ENCODE peak calls at places on chromosomes 11 and 22, in five cellular contexts. One of them, this sample, is unnamed.

GRCh38 chr22:24871611-24872205 is 65.7 kb downstream of the SGSM1 start:
- DNase-seq in GM13977: no peak
- DNase-seq in epithelial cell of esophagus: no peak
- DNase-seq in HL-60: peak; percentile 84
- DNase-seq in breast epithelium: no peak
- DNase-seq in this sample: no peak

GRCh38 chr22:40714514-40714966 is 35.3 kb downstream of the MCHR1 start:
- DNase-seq in GM13977: no peak
- DNase-seq in epithelial cell of esophagus: peak; percentile 23
- DNase-seq in HL-60: no peak
- DNase-seq in breast epithelium: no peak
- DNase-seq in this sample: peak; percentile 39

GRCh38 chr11:134598368-134598767 is 186.3 kb upstream of the B3GAT1 start:
- DNase-seq in GM13977: no peak
- DNase-seq in epithelial cell of esophagus: no peak
- DNase-seq in HL-60: no peak
- DNase-seq in breast epithelium: no peak
- DNase-seq in this sample: no peak

GRCh38 chr22:50115693-50116092 is 25.9 kb downstream of the MOV10L1 start:
- DNase-seq in GM13977: no peak
- DNase-seq in epithelial cell of esophagus: no peak
- DNase-seq in HL-60: no peak
- DNase-seq in breast epithelium: peak; percentile 59
- DNase-seq in this sample: no peak

GRCh38 chr11:62599069-62599696 is 2.5 kb downstream of the MTA2 start:
- DNase-seq in GM13977: peak; percentile 94
- DNase-seq in epithelial cell of esophagus: peak; percentile 98
- DNase-seq in HL-60: peak; percentile 99
- DNase-seq in breast epithelium: peak; percentile 85
- DNase-seq in this sample: peak; percentile 69

GRCh38 chr22:27416553-27417427 is 384.8 kb downstream of the MN1 start:
- DNase-seq in GM13977: no peak
- DNase-seq in epithelial cell of esophagus: peak; percentile 90
- DNase-seq in HL-60: no peak
- DNase-seq in breast epithelium: peak; percentile 59
- DNase-seq in this sample: no peak

GRCh38 chr11:69403556-69404215 is 77.8 kb upstream of the LINC01488 start:
- DNase-seq in GM13977: no peak
- DNase-seq in epithelial cell of esophagus: peak; percentile 11
- DNase-seq in HL-60: no peak
- DNase-seq in breast epithelium: no peak
- DNase-seq in this sample: no peak

GRCh38 chr11:36791957-36792356 is 193.9 kb upstream of the RAG2 start:
- DNase-seq in GM13977: no peak
- DNase-seq in epithelial cell of esophagus: peak; percentile 18
- DNase-seq in HL-60: no peak
- DNase-seq in breast epithelium: no peak
- DNase-seq in this sample: no peak

GRCh38 chr11:65241134-65241533 is 20.6 kb upstream of the POLA2 start:
- DNase-seq in GM13977: no peak
- DNase-seq in epithelial cell of esophagus: no peak
- DNase-seq in HL-60: no peak
- DNase-seq in breast epithelium: no peak
- DNase-seq in this sample: no peak

GRCh38 chr22:21000215-21000986 is 1.5 kb downstream of the THAP7 start:
- DNase-seq in GM13977: no peak
- DNase-seq in epithelial cell of esophagus: peak; percentile 19
- DNase-seq in HL-60: no peak
- DNase-seq in breast epithelium: no peak
- DNase-seq in this sample: no peak

GRCh38 chr11:111633756-111634362 is 31.6 kb downstream of the SIK2 start:
- DNase-seq in GM13977: no peak
- DNase-seq in epithelial cell of esophagus: peak; percentile 20
- DNase-seq in HL-60: no peak
- DNase-seq in breast epithelium: no peak
- DNase-seq in this sample: no peak

GRCh38 chr11:9808943-9809342 is 145.1 kb downstream of the SWAP70 start:
- DNase-seq in GM13977: no peak
- DNase-seq in epithelial cell of esophagus: no peak
- DNase-seq in HL-60: no peak
- DNase-seq in breast epithelium: no peak
- DNase-seq in this sample: peak; percentile 16

GRCh38 chr11:134755535-134755934 is 343.5 kb upstream of the B3GAT1 start:
- DNase-seq in GM13977: no peak
- DNase-seq in epithelial cell of esophagus: no peak
- DNase-seq in HL-60: no peak
- DNase-seq in breast epithelium: no peak
- DNase-seq in this sample: no peak

GRCh38 chr11:69799582-69799981 is 19.6 kb downstream of the FGF3 start:
- DNase-seq in GM13977: no peak
- DNase-seq in epithelial cell of esophagus: peak; percentile 27
- DNase-seq in HL-60: no peak
- DNase-seq in breast epithelium: no peak
- DNase-seq in this sample: peak; percentile 24

GRCh38 chr11:119085523-119085878 is 820 bp downstream of the HMBS start:
- DNase-seq in GM13977: no peak
- DNase-seq in epithelial cell of esophagus: no peak
- DNase-seq in HL-60: no peak
- DNase-seq in breast epithelium: no peak
- DNase-seq in this sample: no peak

GRCh38 chr11:11498195-11498594 is 123.6 kb downstream of the GALNT18 start:
- DNase-seq in GM13977: no peak
- DNase-seq in epithelial cell of esophagus: no peak
- DNase-seq in HL-60: no peak
- DNase-seq in breast epithelium: no peak
- DNase-seq in this sample: no peak

GRCh38 chr11:13009921-13010736 is 1.0 kb downstream of the RASSF10 start:
- DNase-seq in GM13977: peak; percentile 22
- DNase-seq in epithelial cell of esophagus: peak; percentile 66
- DNase-seq in HL-60: no peak
- DNase-seq in breast epithelium: no peak
- DNase-seq in this sample: peak; percentile 51

GRCh38 chr22:32544953-32545558 is 70.4 kb downstream of the FBXO7 start:
- DNase-seq in GM13977: no peak
- DNase-seq in epithelial cell of esophagus: no peak
- DNase-seq in HL-60: no peak
- DNase-seq in breast epithelium: no peak
- DNase-seq in this sample: no peak

GRCh38 chr11:116930177-116930576 is 92.8 kb upstream of the APOA1 start:
- DNase-seq in GM13977: no peak
- DNase-seq in epithelial cell of esophagus: no peak
- DNase-seq in HL-60: peak; percentile 35
- DNase-seq in breast epithelium: no peak
- DNase-seq in this sample: no peak

GRCh38 chr11:1856306-1857005 is 3.6 kb downstream of the LSP1 start:
- DNase-seq in GM13977: no peak
- DNase-seq in epithelial cell of esophagus: no peak
- DNase-seq in HL-60: no peak
- DNase-seq in breast epithelium: no peak
- DNase-seq in this sample: no peak

GRCh38 chr22:34113381-34113780 is 193.1 kb upstream of the LARGE1 start:
- DNase-seq in GM13977: no peak
- DNase-seq in epithelial cell of esophagus: no peak
- DNase-seq in HL-60: no peak
- DNase-seq in breast epithelium: no peak
- DNase-seq in this sample: no peak
- TF ChIP-seq CTCF in GM13977: no peak
- TF ChIP-seq CTCF in epithelial cell of esophagus: no peak
- TF ChIP-seq CTCF in HL-60: no peak
- TF ChIP-seq CTCF in breast epithelium: no peak
- TF ChIP-seq CTCF in this sample: no peak

DNA sequence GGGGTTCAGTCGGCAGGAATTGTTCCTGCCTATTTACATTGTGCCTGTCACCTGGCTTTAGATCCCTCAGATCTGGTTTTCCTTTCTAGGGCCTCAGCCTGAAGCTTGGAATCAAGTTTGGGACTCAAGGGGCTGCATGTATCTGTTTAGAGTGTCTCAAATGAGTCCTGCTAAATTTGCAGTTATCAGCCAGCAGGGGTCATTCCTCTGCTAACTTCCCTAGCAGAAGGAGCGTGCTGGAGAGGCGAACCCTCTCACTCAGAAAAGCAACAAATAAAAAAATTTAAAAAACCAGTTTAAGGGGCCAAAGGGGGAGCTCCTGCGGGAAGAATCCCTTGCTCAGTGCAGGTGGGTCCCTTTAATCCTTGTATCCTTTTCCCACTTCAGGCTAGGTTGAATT is 1220.2 kb downstream of the JRKL start:
- DNase-seq in GM13977: no peak
- DNase-seq in epithelial cell of esophagus: peak; percentile 28
- DNase-seq in HL-60: no peak
- DNase-seq in breast epithelium: no peak
- DNase-seq in this sample: no peak
- TF ChIP-seq CTCF in GM13977: peak; percentile 17
- TF ChIP-seq CTCF in epithelial cell of esophagus: peak; percentile 16
- TF ChIP-seq CTCF in HL-60: no peak
- TF ChIP-seq CTCF in breast epithelium: no peak
- TF ChIP-seq CTCF in this sample: no peak

DNA sequence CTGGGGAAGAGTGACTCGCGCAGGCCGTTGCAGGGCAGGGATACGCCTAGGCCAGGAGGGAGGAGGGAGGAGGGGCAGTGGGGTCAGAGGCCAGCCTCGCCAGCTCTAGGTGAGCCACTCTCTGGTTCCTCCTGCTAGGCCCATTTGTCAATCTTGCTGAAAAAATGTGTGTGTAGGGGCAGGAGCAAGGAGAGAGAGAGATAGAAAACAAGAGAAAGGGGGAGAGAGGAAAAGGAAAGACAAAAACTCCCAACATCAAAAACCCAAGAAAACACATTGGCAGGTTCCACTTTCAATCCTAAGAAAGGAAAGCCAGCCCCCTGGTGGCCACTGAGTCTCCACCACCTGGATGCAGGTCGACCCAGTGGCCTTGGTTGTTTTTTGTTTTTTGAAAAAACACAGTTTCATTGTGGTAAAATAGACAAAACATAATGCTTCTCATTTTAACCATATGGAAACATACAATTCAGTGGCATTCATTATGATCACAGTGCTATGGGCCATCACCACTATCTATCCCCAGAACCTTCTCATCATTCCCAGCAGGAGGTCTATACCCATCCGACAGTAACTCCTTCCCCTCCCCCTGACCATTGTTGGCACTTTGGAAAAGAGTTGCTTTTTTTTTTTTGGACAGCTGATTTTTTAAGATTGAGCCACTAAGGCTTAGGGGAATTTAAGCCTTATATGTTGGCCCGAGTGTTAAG is 10.9 kb downstream of the OMP start:
- DNase-seq in GM13977: peak; percentile 63
- DNase-seq in epithelial cell of esophagus: peak; percentile 40
- DNase-seq in HL-60: peak; percentile 21
- DNase-seq in breast epithelium: no peak
- DNase-seq in this sample: peak; percentile 76
- TF ChIP-seq CTCF in GM13977: peak; percentile 33
- TF ChIP-seq CTCF in epithelial cell of esophagus: peak; percentile 68
- TF ChIP-seq CTCF in HL-60: no peak
- TF ChIP-seq CTCF in breast epithelium: no peak
- TF ChIP-seq CTCF in this sample: peak; percentile 78

DNA sequence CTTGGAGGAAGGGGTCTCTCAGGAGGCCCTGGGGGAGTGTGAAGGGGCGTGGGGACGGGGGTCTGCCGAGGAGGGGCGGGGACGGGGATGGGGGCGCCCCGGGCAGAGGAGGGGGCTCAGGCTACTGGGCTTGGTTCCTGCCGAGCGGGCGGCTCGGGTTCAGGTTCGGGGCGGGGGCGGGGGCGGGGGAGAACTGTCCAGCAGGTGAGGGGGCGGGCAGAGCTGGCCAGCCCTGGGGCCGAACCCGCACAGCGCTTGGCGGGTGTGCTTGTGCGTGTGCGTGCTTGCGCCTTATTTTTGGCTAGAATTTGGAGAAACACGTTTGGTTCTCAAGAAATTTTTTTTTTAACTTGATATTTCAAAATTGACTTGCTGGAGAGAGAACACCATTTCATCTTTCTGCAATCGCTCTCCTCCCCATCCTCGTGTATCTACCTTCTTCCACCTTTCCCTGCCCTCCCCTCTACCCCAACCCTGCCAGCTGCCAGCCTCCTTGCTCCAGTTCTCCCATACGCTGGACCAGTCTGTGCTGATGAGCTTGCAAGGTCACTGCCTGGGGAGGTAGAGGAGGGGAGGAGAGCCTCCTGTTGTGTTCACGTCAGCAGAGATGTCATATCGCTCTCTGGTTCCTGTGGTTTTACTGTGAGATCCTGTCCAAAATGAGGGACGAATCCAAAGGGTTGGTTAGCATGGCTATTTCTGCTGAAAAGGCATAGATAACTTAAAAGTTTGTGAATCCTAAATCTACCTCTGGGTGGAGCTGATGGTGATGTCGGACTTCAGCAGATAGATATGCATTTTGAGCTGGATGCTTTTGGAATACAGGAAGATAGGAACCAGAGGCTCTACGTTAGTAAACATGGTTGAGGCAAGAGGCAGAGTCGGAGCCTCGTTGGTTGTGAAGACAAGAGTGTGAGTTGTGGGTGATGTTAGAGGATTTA is 668 bp downstream of the MADD start:
- DNase-seq in GM13977: peak; percentile 43
- DNase-seq in epithelial cell of esophagus: peak; percentile 50
- DNase-seq in HL-60: peak; percentile 49
- DNase-seq in breast epithelium: no peak
- DNase-seq in this sample: no peak
- TF ChIP-seq CTCF in GM13977: peak; percentile 32
- TF ChIP-seq CTCF in epithelial cell of esophagus: peak; percentile 29
- TF ChIP-seq CTCF in HL-60: no peak
- TF ChIP-seq CTCF in breast epithelium: no peak
- TF ChIP-seq CTCF in this sample: no peak